ENCODE peak calls at places on chromosomes 7 and 10, in four cellular contexts. One of them, this sample, is unnamed.

GRCh38 chr10:28969413-28969812 is 292.1 kb downstream of the BAMBI start:
- DNase-seq in GM12878: no peak
- DNase-seq in K562: no peak
- DNase-seq in HepG2: no peak
- DNase-seq in this sample: no peak

GRCh38 chr7:10950494-10950893 is 23.2 kb upstream of the PHF14 start:
- DNase-seq in K562: no peak
- DNase-seq in HepG2: peak; percentile 83
- DNase-seq in GM12878: no peak
- DNase-seq in this sample: no peak

GRCh38 chr7:30252885-30253795 is 31.3 kb upstream of the ZNRF2 start:
- DNase-seq in K562: no peak
- DNase-seq in GM12878: no peak
- DNase-seq in HepG2: no peak
- DNase-seq in this sample: no peak

GRCh38 chr7:50502001-50502684 is 52.0 kb upstream of the FIGNL1 start:
- DNase-seq in GM12878: no peak
- DNase-seq in K562: no peak
- DNase-seq in HepG2: no peak
- DNase-seq in this sample: no peak

GRCh38 chr7:151851160-151851751 is 25.7 kb downstream of the PRKAG2 start:
- DNase-seq in K562: no peak
- DNase-seq in HepG2: no peak
- DNase-seq in GM12878: peak; percentile 13
- DNase-seq in this sample: no peak

GRCh38 chr7:2106506-2106905 is 126.2 kb downstream of the MAD1L1 start:
- DNase-seq in HepG2: no peak
- DNase-seq in GM12878: no peak
- DNase-seq in K562: no peak
- DNase-seq in this sample: no peak

GRCh38 chr10:110356628-110357245 is 52.0 kb upstream of the SMNDC1 start:
- DNase-seq in K562: no peak
- DNase-seq in GM12878: peak; percentile 100
- DNase-seq in HepG2: no peak
- DNase-seq in this sample: no peak

GRCh38 chr7:42869131-42870020 is 42.5 kb downstream of the C7orf25 start:
- DNase-seq in GM12878: peak; percentile 78
- DNase-seq in HepG2: no peak
- DNase-seq in K562: peak; percentile 24
- DNase-seq in this sample: no peak

GRCh38 chr10:18582803-18583202 is 68.6 kb downstream of the NSUN6 start:
- DNase-seq in K562: no peak
- DNase-seq in HepG2: no peak
- DNase-seq in GM12878: no peak
- DNase-seq in this sample: no peak

GRCh38 chr7:132942721-132943120 is 139.2 kb downstream of the CHCHD3 start:
- DNase-seq in K562: no peak
- DNase-seq in HepG2: no peak
- DNase-seq in GM12878: no peak
- DNase-seq in this sample: no peak

GRCh38 chr7:38839846-38840245 is 69.1 kb downstream of the VPS41 start:
- DNase-seq in HepG2: no peak
- DNase-seq in K562: no peak
- DNase-seq in GM12878: no peak
- DNase-seq in this sample: no peak

GRCh38 chr10:126904807-126905686 is at the start of gene DOCK1:
- DNase-seq in HepG2: peak; percentile 37
- DNase-seq in K562: no peak
- DNase-seq in GM12878: no peak
- DNase-seq in this sample: peak; percentile 93

GRCh38 chr10:91313761-91314520 is 93.5 kb downstream of the PCGF5 start:
- DNase-seq in HepG2: no peak
- DNase-seq in K562: no peak
- DNase-seq in GM12878: no peak
- DNase-seq in this sample: no peak

GRCh38 chr7:102222445-102222844 is 64.2 kb upstream of the SH2B2 start:
- DNase-seq in HepG2: no peak
- DNase-seq in GM12878: no peak
- DNase-seq in K562: no peak
- DNase-seq in this sample: no peak

GRCh38 chr10:68296833-68297232 is 35.0 kb upstream of the HNRNPH3 start:
- DNase-seq in K562: no peak
- DNase-seq in GM12878: no peak
- DNase-seq in HepG2: no peak
- DNase-seq in this sample: no peak

GRCh38 chr7:64888901-64889685 is 14.0 kb upstream of the ZNF273 start:
- DNase-seq in GM12878: no peak
- DNase-seq in K562: no peak
- DNase-seq in HepG2: no peak
- DNase-seq in this sample: peak; percentile 31

GRCh38 chr7:80558116-80558515 is 46.3 kb upstream of the GNAT3 start:
- DNase-seq in HepG2: no peak
- DNase-seq in GM12878: no peak
- DNase-seq in K562: no peak
- DNase-seq in this sample: no peak

GRCh38 chr10:16952010-16952550 is 134.9 kb upstream of the RSU1 start:
- DNase-seq in K562: no peak
- DNase-seq in GM12878: no peak
- DNase-seq in HepG2: no peak
- DNase-seq in this sample: no peak

GRCh38 chr10:20073164-20073563 is 256.9 kb downstream of the PLXDC2 start:
- DNase-seq in K562: no peak
- DNase-seq in GM12878: no peak
- DNase-seq in HepG2: no peak
- DNase-seq in this sample: no peak

GRCh38 chr10:48577158-48577557 is 27.7 kb downstream of the ARHGAP22 start:
- DNase-seq in HepG2: no peak
- DNase-seq in K562: no peak
- DNase-seq in GM12878: no peak
- DNase-seq in this sample: no peak

GRCh38 chr7:107659666-107660065 is 962 bp upstream of the SLC26A4 start:
- DNase-seq in HepG2: no peak
- DNase-seq in GM12878: no peak
- DNase-seq in K562: peak; percentile 39
- DNase-seq in this sample: no peak

GRCh38 chr7:47435889-47436312 is 146.0 kb downstream of the TNS3 start:
- DNase-seq in K562: peak; percentile 48
- DNase-seq in GM12878: no peak
- DNase-seq in HepG2: peak; percentile 27
- DNase-seq in this sample: peak; percentile 79

GRCh38 chr7:65798111-65799075 is 74.5 kb upstream of the VKORC1L1 start:
- DNase-seq in GM12878: peak; percentile 67
- DNase-seq in HepG2: no peak
- DNase-seq in K562: no peak
- DNase-seq in this sample: no peak

GRCh38 chr10:122492955-122493597 is 31.7 kb downstream of the HTRA1 start:
- DNase-seq in GM12878: no peak
- DNase-seq in HepG2: no peak
- DNase-seq in K562: no peak
- DNase-seq in this sample: no peak

GRCh38 chr10:62231371-62231770 is 37.3 kb downstream of the RTKN2 start:
- DNase-seq in GM12878: no peak
- DNase-seq in K562: no peak
- DNase-seq in HepG2: peak; percentile 6
- DNase-seq in this sample: no peak

GRCh38 chr7:132411142-132411541 is 165.1 kb downstream of the PLXNA4 start:
- DNase-seq in HepG2: no peak
- DNase-seq in K562: no peak
- DNase-seq in GM12878: no peak
- DNase-seq in this sample: no peak

GRCh38 chr7:109793-110556 is 82.4 kb upstream of the FAM20C start:
- DNase-seq in K562: no peak
- DNase-seq in GM12878: no peak
- DNase-seq in HepG2: no peak
- DNase-seq in this sample: no peak

GRCh38 chr7:13551503-13551902 is 438.0 kb downstream of the ETV1 start:
- DNase-seq in K562: no peak
- DNase-seq in HepG2: no peak
- DNase-seq in GM12878: no peak
- DNase-seq in this sample: no peak

GRCh38 chr7:130793855-130794618 is 60.0 kb upstream of the KLF14 start:
- DNase-seq in K562: no peak
- DNase-seq in GM12878: no peak
- DNase-seq in HepG2: peak; percentile 18
- DNase-seq in this sample: no peak

GRCh38 chr7:132783824-132784223 is 207.6 kb upstream of the PLXNA4 start:
- DNase-seq in K562: no peak
- DNase-seq in GM12878: no peak
- DNase-seq in HepG2: no peak
- DNase-seq in this sample: no peak

GRCh38 chr7:78215199-78215598 is 416.6 kb downstream of the PHTF2 start:
- DNase-seq in HepG2: no peak
- DNase-seq in GM12878: no peak
- DNase-seq in K562: no peak
- DNase-seq in this sample: no peak

GRCh38 chr7:39921505-39922250 is 28.4 kb upstream of the CDK13 start:
- DNase-seq in K562: peak; percentile 12
- DNase-seq in HepG2: no peak
- DNase-seq in GM12878: no peak
- DNase-seq in this sample: no peak

GRCh38 chr10:93403741-93404354 is 78.3 kb downstream of the MYOF start:
- DNase-seq in GM12878: no peak
- DNase-seq in K562: no peak
- DNase-seq in HepG2: no peak
- DNase-seq in this sample: no peak

GRCh38 chr10:17109475-17110207 is 20.0 kb downstream of the CUBN start:
- DNase-seq in HepG2: no peak
- DNase-seq in K562: peak; percentile 14
- DNase-seq in GM12878: no peak
- DNase-seq in this sample: no peak

GRCh38 chr10:123885406-123886164 is 6.0 kb downstream of the CPXM2 start:
- DNase-seq in GM12878: no peak
- DNase-seq in K562: no peak
- DNase-seq in HepG2: no peak
- DNase-seq in this sample: no peak

GRCh38 chr10:123883921-123884320 is 7.7 kb downstream of the CPXM2 start:
- DNase-seq in HepG2: no peak
- DNase-seq in K562: no peak
- DNase-seq in GM12878: no peak
- DNase-seq in this sample: no peak

GRCh38 chr10:123886292-123886691 is 5.3 kb downstream of the CPXM2 start:
- DNase-seq in GM12878: no peak
- DNase-seq in K562: no peak
- DNase-seq in HepG2: no peak
- DNase-seq in this sample: no peak

GRCh38 chr10:123884351-123884906 is 7.2 kb downstream of the CPXM2 start:
- DNase-seq in GM12878: no peak
- DNase-seq in K562: no peak
- DNase-seq in HepG2: no peak
- DNase-seq in this sample: no peak

GRCh38 chr10:123884907-123885381 is 6.7 kb downstream of the CPXM2 start:
- DNase-seq in GM12878: no peak
- DNase-seq in K562: no peak
- DNase-seq in HepG2: no peak
- DNase-seq in this sample: no peak
- TF ChIP-seq RFX5 in GM12878: no peak
- TF ChIP-seq RFX5 in K562: no peak
- TF ChIP-seq RFX5 in HepG2: no peak
- TF ChIP-seq RFX5 in this sample: no peak

GRCh38 chr10:772227-772637 is 82.8 kb upstream of the DIP2C start:
- DNase-seq in K562: no peak
- DNase-seq in HepG2: no peak
- DNase-seq in GM12878: no peak
- DNase-seq in this sample: no peak
- H2AFZ ChIP-seq in K562: no peak overlapping the region
- H2AFZ ChIP-seq in HepG2: no peak overlapping the region
- H2AFZ ChIP-seq in GM12878: no peak overlapping the region
- H2AFZ ChIP-seq in this sample: no peak overlapping the region

GRCh38 chr10:80205478-80206276 is at the start of gene ANXA11:
- DNase-seq in GM12878: peak; percentile 27
- DNase-seq in HepG2: peak; percentile 72
- DNase-seq in K562: peak; percentile 93
- DNase-seq in this sample: peak; percentile 96

GRCh38 chr10:80207768-80208385 is 2.5 kb upstream of the ANXA11 start:
- DNase-seq in K562: no peak
- DNase-seq in GM12878: no peak
- DNase-seq in HepG2: no peak
- DNase-seq in this sample: no peak

GRCh38 chr10:80204193-80204714 is 1.1 kb downstream of the ANXA11 start:
- DNase-seq in K562: no peak
- DNase-seq in GM12878: no peak
- DNase-seq in HepG2: peak; percentile 16
- DNase-seq in this sample: no peak

GRCh38 chr10:80204801-80205477 is 398 bp downstream of the ANXA11 start:
- DNase-seq in HepG2: no peak
- DNase-seq in GM12878: no peak
- DNase-seq in K562: peak; percentile 71
- DNase-seq in this sample: peak; percentile 81

DNA sequence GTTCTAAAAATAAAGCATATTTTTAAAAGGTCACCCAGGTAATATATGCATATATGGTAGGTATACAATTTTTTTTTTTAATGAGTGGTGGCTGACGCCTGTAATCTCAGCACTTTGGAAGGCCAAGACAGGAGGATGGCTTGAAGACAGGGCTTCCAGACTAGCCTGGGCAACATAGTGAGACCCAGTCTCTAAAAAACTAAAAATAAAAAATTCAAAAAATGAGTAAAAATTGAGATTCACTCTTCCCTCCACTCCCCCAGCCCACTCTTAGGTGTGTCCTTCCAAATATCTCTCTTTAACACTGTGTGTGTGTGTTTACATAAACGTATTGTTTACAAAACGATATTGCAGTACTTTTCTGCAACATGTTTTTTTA is 929 bp upstream of the ANXA11 start:
- DNase-seq in HepG2: no peak
- DNase-seq in K562: no peak
- DNase-seq in GM12878: no peak
- DNase-seq in this sample: no peak
- TF ChIP-seq REST in HepG2: no peak
- TF ChIP-seq REST in K562: no peak
- TF ChIP-seq REST in GM12878: no peak
- TF ChIP-seq REST in this sample: no peak

GRCh38 chr7:98204670-98205069 is 6.6 kb upstream of the BHLHA15 start:
- DNase-seq in HepG2: no peak
- DNase-seq in K562: no peak
- DNase-seq in GM12878: no peak
- DNase-seq in this sample: no peak

GRCh38 chr7:98205162-98205845 is 5.9 kb upstream of the BHLHA15 start:
- DNase-seq in HepG2: no peak
- DNase-seq in GM12878: no peak
- DNase-seq in K562: no peak
- DNase-seq in this sample: no peak

GRCh38 chr7:98202367-98203195 is 8.7 kb upstream of the BHLHA15 start:
- DNase-seq in K562: no peak
- DNase-seq in GM12878: peak; percentile 94
- DNase-seq in HepG2: no peak
- DNase-seq in this sample: no peak

GRCh38 chr7:98203964-98204605 is 7.2 kb upstream of the BHLHA15 start:
- DNase-seq in GM12878: no peak
- DNase-seq in K562: no peak
- DNase-seq in HepG2: no peak
- DNase-seq in this sample: no peak

GRCh38 chr7:98203261-98203963 is 7.8 kb upstream of the BHLHA15 start:
- DNase-seq in K562: no peak
- DNase-seq in GM12878: no peak
- DNase-seq in HepG2: no peak
- DNase-seq in this sample: no peak
- TF ChIP-seq RFX5 in K562: no peak
- TF ChIP-seq RFX5 in GM12878: no peak
- TF ChIP-seq RFX5 in HepG2: no peak
- TF ChIP-seq RFX5 in this sample: no peak

This sample was measured in SK-N-SH.